ENCODE peak calls at places on chromosomes 16 and 17, in six cellular contexts. One of them, this sample, is unnamed.

GRCh38 chr17:33487187-33487586 is 194.1 kb upstream of the ASIC2 start:
- DNase-seq in GM23248: no peak
- DNase-seq in neural progenitor cell: no peak
- DNase-seq in PC-3: no peak
- DNase-seq in SK-N-SH: no peak
- DNase-seq in HCT116: no peak
- DNase-seq in this sample: no peak

GRCh38 chr17:78568494-78569115 is 8.6 kb downstream of the DNAH17 start:
- DNase-seq in GM23248: peak; percentile 39
- DNase-seq in neural progenitor cell: no peak
- DNase-seq in PC-3: peak; percentile 38
- DNase-seq in SK-N-SH: peak; percentile 75
- DNase-seq in HCT116: no peak
- DNase-seq in this sample: no peak

GRCh38 chr16:55408656-55409055 is 70.3 kb upstream of the MMP2 start:
- DNase-seq in GM23248: no peak
- DNase-seq in neural progenitor cell: peak; percentile 88
- DNase-seq in PC-3: no peak
- DNase-seq in SK-N-SH: no peak
- DNase-seq in HCT116: no peak
- DNase-seq in this sample: no peak

GRCh38 chr16:22260490-22260889 is 36.7 kb upstream of the POLR3E start:
- DNase-seq in GM23248: no peak
- DNase-seq in neural progenitor cell: no peak
- DNase-seq in PC-3: no peak
- DNase-seq in SK-N-SH: no peak
- DNase-seq in HCT116: no peak
- DNase-seq in this sample: no peak

GRCh38 chr17:7292194-7292593 is 2.2 kb downstream of the YBX2 start:
- DNase-seq in GM23248: no peak
- DNase-seq in neural progenitor cell: no peak
- DNase-seq in PC-3: no peak
- DNase-seq in SK-N-SH: no peak
- DNase-seq in HCT116: no peak
- DNase-seq in this sample: no peak

GRCh38 chr17:69057280-69057679 is 3.4 kb downstream of the ABCA9 start:
- DNase-seq in GM23248: no peak
- DNase-seq in neural progenitor cell: no peak
- DNase-seq in PC-3: no peak
- DNase-seq in SK-N-SH: no peak
- DNase-seq in HCT116: no peak
- DNase-seq in this sample: no peak

GRCh38 chr16:74123826-74124225 is 172.8 kb upstream of the PSMD7 start:
- DNase-seq in GM23248: no peak
- DNase-seq in neural progenitor cell: no peak
- DNase-seq in PC-3: no peak
- DNase-seq in SK-N-SH: no peak
- DNase-seq in HCT116: no peak
- DNase-seq in this sample: no peak

GRCh38 chr17:20300399-20301037 is 166.8 kb downstream of the LGALS9B start:
- DNase-seq in GM23248: peak; percentile 83
- DNase-seq in neural progenitor cell: no peak
- DNase-seq in PC-3: no peak
- DNase-seq in SK-N-SH: no peak
- DNase-seq in HCT116: no peak
- DNase-seq in this sample: no peak

GRCh38 chr16:90057738-90058173 is 19.4 kb downstream of the PRDM7 start:
- DNase-seq in GM23248: peak; percentile 84
- DNase-seq in neural progenitor cell: no peak
- DNase-seq in PC-3: peak; percentile 26
- DNase-seq in SK-N-SH: no peak
- DNase-seq in HCT116: peak; percentile 28
- DNase-seq in this sample: no peak

GRCh38 chr17:48555616-48556533 is 11.0 kb upstream of the HOXB2 start:
- DNase-seq in GM23248: peak; percentile 52
- DNase-seq in neural progenitor cell: peak; percentile 68
- DNase-seq in PC-3: peak; percentile 41
- DNase-seq in SK-N-SH: no peak
- DNase-seq in HCT116: no peak
- DNase-seq in this sample: no peak

DNA sequence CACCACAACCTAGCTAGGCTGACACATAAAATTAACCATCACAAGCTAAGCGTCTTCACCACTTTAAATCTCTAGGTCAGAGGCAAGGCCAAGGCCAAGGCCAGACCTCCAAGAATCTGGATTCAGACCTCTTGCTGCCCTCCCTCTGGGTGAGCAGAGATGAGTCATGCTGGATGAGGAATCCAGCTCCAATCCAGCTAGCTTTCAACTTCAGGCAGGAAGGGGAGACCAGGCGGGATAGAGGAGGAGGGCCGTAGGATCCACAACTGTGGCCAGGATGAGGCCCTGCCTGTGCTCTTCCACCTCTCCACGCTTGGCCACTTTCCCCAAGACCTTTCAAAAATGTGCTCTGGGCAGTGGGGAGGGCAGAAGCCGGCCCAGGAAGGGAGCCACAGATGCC is 14.7 kb downstream of the LRRC75A start:
- DNase-seq in GM23248: peak; percentile 93
- DNase-seq in neural progenitor cell: no peak
- DNase-seq in PC-3: peak; percentile 75
- DNase-seq in SK-N-SH: no peak
- DNase-seq in HCT116: peak; percentile 29
- DNase-seq in this sample: no peak
- TF ChIP-seq EZH2phosphoT487 in GM23248: no peak
- TF ChIP-seq EZH2phosphoT487 in neural progenitor cell: no peak
- TF ChIP-seq EZH2phosphoT487 in PC-3: no peak
- TF ChIP-seq EZH2phosphoT487 in SK-N-SH: no peak
- TF ChIP-seq EZH2phosphoT487 in HCT116: no peak
- TF ChIP-seq EZH2phosphoT487 in this sample: no peak

DNA sequence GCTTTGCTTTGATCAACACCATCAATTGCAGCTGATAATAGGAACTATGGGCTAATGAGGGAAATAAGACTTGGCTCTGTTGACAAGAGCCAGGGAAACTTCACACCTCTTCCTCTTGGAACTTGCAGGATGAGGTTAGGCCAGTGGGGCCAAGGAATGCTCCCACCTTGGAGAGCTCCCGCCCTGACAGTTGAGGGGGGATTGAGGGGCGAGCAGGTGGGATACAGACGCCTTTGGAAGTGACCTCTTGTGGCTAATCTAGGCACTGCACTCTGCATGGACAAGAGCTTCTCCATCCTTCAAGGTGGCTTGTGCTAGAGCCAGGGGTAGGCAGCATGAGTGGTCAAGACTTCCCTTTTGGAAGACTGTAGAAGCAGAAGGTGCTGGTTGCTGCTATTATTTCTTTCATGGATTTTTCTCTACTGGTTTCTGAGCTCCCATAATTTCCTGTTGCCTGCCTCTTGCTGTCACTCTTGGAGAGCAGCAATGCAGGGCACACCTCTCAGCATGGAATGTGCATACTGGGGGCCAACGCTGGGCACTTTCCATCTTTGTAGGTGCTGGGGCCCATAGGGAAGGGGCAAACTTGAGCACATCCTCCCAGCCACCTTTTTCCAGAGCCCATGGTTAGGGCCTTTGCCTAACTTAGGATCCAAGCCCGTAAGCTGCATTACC is 2.3 kb upstream of the PHF12 start:
- DNase-seq in GM23248: peak; percentile 53
- DNase-seq in neural progenitor cell: peak; percentile 88
- DNase-seq in PC-3: peak; percentile 54
- DNase-seq in SK-N-SH: peak; percentile 61
- DNase-seq in HCT116: peak; percentile 45
- DNase-seq in this sample: peak; percentile 42
- H3K9ac ChIP-seq in GM23248: no peak overlapping the region
- H3K9ac ChIP-seq in neural progenitor cell: no peak overlapping the region
- H3K9ac ChIP-seq in PC-3: no peak overlapping the region
- H3K9ac ChIP-seq in SK-N-SH: no peak overlapping the region
- H3K9ac ChIP-seq in HCT116: no peak overlapping the region
- H3K9ac ChIP-seq in this sample: no peak overlapping the region

GRCh38 chr16:26727801-26728200 is 338.9 kb upstream of the C16orf82 start:
- DNase-seq in GM23248: no peak
- DNase-seq in neural progenitor cell: no peak
- DNase-seq in PC-3: no peak
- DNase-seq in SK-N-SH: no peak
- DNase-seq in HCT116: no peak
- DNase-seq in this sample: no peak
- TF ChIP-seq EZH2phosphoT487 in GM23248: no peak
- TF ChIP-seq EZH2phosphoT487 in neural progenitor cell: no peak
- TF ChIP-seq EZH2phosphoT487 in PC-3: no peak
- TF ChIP-seq EZH2phosphoT487 in SK-N-SH: no peak
- TF ChIP-seq EZH2phosphoT487 in HCT116: no peak
- TF ChIP-seq EZH2phosphoT487 in this sample: no peak

GRCh38 chr16:68696514-68696913 is 40.6 kb upstream of the CDH1 start:
- DNase-seq in GM23248: no peak
- DNase-seq in neural progenitor cell: no peak
- DNase-seq in PC-3: peak; percentile 21
- DNase-seq in SK-N-SH: no peak
- DNase-seq in HCT116: no peak
- DNase-seq in this sample: no peak
- H3K9ac ChIP-seq in GM23248: no peak overlapping the region
- H3K9ac ChIP-seq in neural progenitor cell: no peak overlapping the region
- H3K9ac ChIP-seq in PC-3: no peak overlapping the region
- H3K9ac ChIP-seq in SK-N-SH: no peak overlapping the region
- H3K9ac ChIP-seq in HCT116: no peak overlapping the region
- H3K9ac ChIP-seq in this sample: no peak overlapping the region

GRCh38 chr17:4937553-4937952 is 2.3 kb downstream of the SLC25A11 start:
- DNase-seq in GM23248: no peak
- DNase-seq in neural progenitor cell: no peak
- DNase-seq in PC-3: no peak
- DNase-seq in SK-N-SH: no peak
- DNase-seq in HCT116: no peak
- DNase-seq in this sample: no peak

GRCh38 chr17:4939804-4940624 is at the start of the genes RNF167 and SLC25A11:
- DNase-seq in GM23248: peak; percentile 100
- DNase-seq in neural progenitor cell: peak; percentile 100
- DNase-seq in PC-3: peak; percentile 97
- DNase-seq in SK-N-SH: peak; percentile 98
- DNase-seq in HCT116: peak; percentile 100
- DNase-seq in this sample: peak; percentile 100

GRCh38 chr17:4938069-4938491 is 1.8 kb downstream of the SLC25A11 start:
- DNase-seq in GM23248: no peak
- DNase-seq in neural progenitor cell: no peak
- DNase-seq in PC-3: no peak
- DNase-seq in SK-N-SH: no peak
- DNase-seq in HCT116: no peak
- DNase-seq in this sample: no peak

GRCh38 chr17:4939554-4939803 is 367 bp downstream of the SLC25A11 start:
- DNase-seq in GM23248: peak; percentile 55
- DNase-seq in neural progenitor cell: no peak
- DNase-seq in PC-3: no peak
- DNase-seq in SK-N-SH: no peak
- DNase-seq in HCT116: no peak
- DNase-seq in this sample: no peak

GRCh38 chr17:4938670-4939553 is 934 bp downstream of the SLC25A11 start:
- DNase-seq in GM23248: no peak
- DNase-seq in neural progenitor cell: no peak
- DNase-seq in PC-3: no peak
- DNase-seq in SK-N-SH: no peak
- DNase-seq in HCT116: no peak
- DNase-seq in this sample: peak; percentile 49
- TF ChIP-seq EZH2phosphoT487 in GM23248: no peak
- TF ChIP-seq EZH2phosphoT487 in neural progenitor cell: no peak
- TF ChIP-seq EZH2phosphoT487 in PC-3: no peak
- TF ChIP-seq EZH2phosphoT487 in SK-N-SH: no peak
- TF ChIP-seq EZH2phosphoT487 in HCT116: no peak
- TF ChIP-seq EZH2phosphoT487 in this sample: no peak

GRCh38 chr17:964881-965280 is 14.7 kb downstream of the NXN start:
- DNase-seq in GM23248: no peak
- DNase-seq in neural progenitor cell: peak; percentile 66
- DNase-seq in PC-3: no peak
- DNase-seq in SK-N-SH: peak; percentile 59
- DNase-seq in HCT116: no peak
- DNase-seq in this sample: no peak
- H3K9ac ChIP-seq in GM23248: no peak overlapping the region
- H3K9ac ChIP-seq in neural progenitor cell: no peak overlapping the region
- H3K9ac ChIP-seq in PC-3: no peak overlapping the region
- H3K9ac ChIP-seq in SK-N-SH: no peak overlapping the region
- H3K9ac ChIP-seq in HCT116: no peak overlapping the region
- H3K9ac ChIP-seq in this sample: no peak overlapping the region

GRCh38 chr16:82628741-82629140 is 2.0 kb downstream of the CDH13 start:
- DNase-seq in GM23248: no peak
- DNase-seq in neural progenitor cell: no peak
- DNase-seq in PC-3: no peak
- DNase-seq in SK-N-SH: no peak
- DNase-seq in HCT116: no peak
- DNase-seq in this sample: no peak

GRCh38 chr16:82629441-82630027 is 2.8 kb downstream of the CDH13 start:
- DNase-seq in GM23248: peak; percentile 83
- DNase-seq in neural progenitor cell: peak; percentile 38
- DNase-seq in PC-3: peak; percentile 88
- DNase-seq in SK-N-SH: no peak
- DNase-seq in HCT116: no peak
- DNase-seq in this sample: no peak

GRCh38 chr16:82625066-82625968 is 1.5 kb upstream of the CDH13 start:
- DNase-seq in GM23248: no peak
- DNase-seq in neural progenitor cell: no peak
- DNase-seq in PC-3: no peak
- DNase-seq in SK-N-SH: no peak
- DNase-seq in HCT116: no peak
- DNase-seq in this sample: no peak

GRCh38 chr16:82630219-82630618 is 3.5 kb downstream of the CDH13 start:
- DNase-seq in GM23248: peak; percentile 74
- DNase-seq in neural progenitor cell: no peak
- DNase-seq in PC-3: peak; percentile 55
- DNase-seq in SK-N-SH: no peak
- DNase-seq in HCT116: no peak
- DNase-seq in this sample: no peak

DNA sequence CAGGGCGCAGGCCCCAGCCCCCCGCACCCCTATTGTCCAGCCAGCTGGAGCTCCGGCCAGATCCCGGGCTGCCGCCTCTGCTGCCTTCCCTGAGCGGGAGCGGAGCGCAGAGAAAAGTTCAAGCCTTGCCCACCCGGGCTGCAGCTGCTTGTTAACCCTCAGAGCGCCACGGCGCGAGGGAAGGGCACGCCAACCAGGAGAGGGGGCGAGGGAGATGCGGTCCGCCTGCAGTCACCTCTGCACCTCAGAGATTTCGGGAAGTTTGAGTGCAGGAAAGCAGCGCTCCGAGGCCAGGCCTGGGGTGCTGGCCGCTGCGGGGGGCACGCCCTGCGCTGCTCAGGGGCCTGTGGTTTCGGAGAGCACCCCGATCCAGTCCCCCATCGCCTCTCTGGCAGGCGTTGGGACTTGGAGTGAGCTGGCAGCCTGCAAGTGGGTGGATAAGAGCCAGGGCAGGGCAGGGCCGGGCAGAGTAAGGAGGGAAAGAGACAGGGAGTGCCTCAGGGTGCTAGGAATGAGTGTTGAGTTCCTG is 1.1 kb downstream of the CDH13 start:
- DNase-seq in GM23248: peak; percentile 68
- DNase-seq in neural progenitor cell: peak; percentile 68
- DNase-seq in PC-3: peak; percentile 51
- DNase-seq in SK-N-SH: no peak
- DNase-seq in HCT116: no peak
- DNase-seq in this sample: no peak
- TF ChIP-seq EZH2phosphoT487 in GM23248: no peak
- TF ChIP-seq EZH2phosphoT487 in neural progenitor cell: no peak
- TF ChIP-seq EZH2phosphoT487 in PC-3: no peak
- TF ChIP-seq EZH2phosphoT487 in SK-N-SH: no peak
- TF ChIP-seq EZH2phosphoT487 in HCT116: no peak
- TF ChIP-seq EZH2phosphoT487 in this sample: no peak